ENCODE peak calls at places on chromosomes 7 and 10, in seven cellular contexts. F is NCI-H1105 treated with DMSO at 0.1 percent for 48 hours; V is activated CD8-positive, alpha-beta memory T cell treated with anti-CD3 and anti-CD28 coated beads for 4 hours; X is choroid plexus epithelial cell; R is kidney glomerular epithelial cell; N is M059J; H is GM04504. T is an unnamed sample.

GRCh38 chr7:12929416-12930140 is 242.1 kb downstream of the ARL4A start:
- DNase-seq in N (no peak), H (no peak), X (peak), V (no peak), R (peak), F (no peak), T (peak)

GRCh38 chr10:111076682-111077661 is at the start of gene ADRA2A:
- DNase-seq in H (peak), X (peak), N (peak), R (no peak), F (peak), V (no peak), T (peak)

GRCh38 chr7:12653127-12653917 is 34.1 kb upstream of the ARL4A start:
- DNase-seq in H (no peak), F (peak), N (peak), V (no peak), R (no peak), X (peak), T (no peak)

GRCh38 chr7:108503112-108504026 is 22.6 kb downstream of the PNPLA8 start:
- DNase-seq in X (peak), H (peak), V (no peak), N (peak), F (no peak), R (no peak), T (peak)

GRCh38 chr7:98464558-98464940 is 63.7 kb upstream of the BAIAP2L1 start:
- DNase-seq in N (no peak), H (no peak), R (no peak), V (no peak), F (no peak), X (no peak), T (no peak)

GRCh38 chr10:124677871-124678565 is 66.2 kb downstream of the FAM53B start:
- DNase-seq in R (no peak), F (no peak), H (peak), X (no peak), N (no peak), V (no peak), T (no peak)

GRCh38 chr7:83457022-83457892 is 191.7 kb downstream of the SEMA3E start:
- DNase-seq in X (peak), F (no peak), V (no peak), H (no peak), N (no peak), R (no peak), T (no peak)

GRCh38 chr7:151327659-151328058 is 14.0 kb upstream of the NUB1 start:
- DNase-seq in R (peak), F (no peak), V (no peak), N (peak), H (no peak), X (peak), T (peak)

GRCh38 chr10:43574035-43574892 is at the start of gene ZNF239:
- DNase-seq in X (peak), F (no peak), H (peak), V (peak), R (peak), N (peak), T (peak)

GRCh38 chr7:38975944-38976392 is 1.7 kb upstream of the POU6F2 start:
- DNase-seq in X (no peak), R (no peak), V (no peak), F (no peak), H (no peak), N (no peak), T (no peak)

GRCh38 chr10:84353052-84353803 is 24.8 kb downstream of the CCSER2 start:
- DNase-seq in X (no peak), N (no peak), R (no peak), V (no peak), F (no peak), H (no peak), T (no peak)

GRCh38 chr7:98119257-98119918 is 12.7 kb downstream of the LMTK2 start:
- DNase-seq in F (no peak), N (peak), H (peak), X (peak), V (no peak), R (peak), T (peak)

GRCh38 chr7:140810830-140811556 is 113.7 kb downstream of the BRAF start:
- DNase-seq in F (peak), R (peak), V (peak), X (peak), H (peak), N (peak), T (peak)

GRCh38 chr7:130912086-130912909 is 178.3 kb upstream of the KLF14 start:
- DNase-seq in X (peak), N (peak), V (no peak), F (no peak), R (peak), H (no peak), T (peak)

GRCh38 chr7:105675873-105676484 is 94.7 kb upstream of the EFCAB10 start:
- DNase-seq in R (no peak), F (peak), X (no peak), N (no peak), H (no peak), V (peak), T (no peak)

GRCh38 chr10:18261660-18262292 is 121.6 kb downstream of the CACNB2 start:
- DNase-seq in H (no peak), R (no peak), V (no peak), N (no peak), X (no peak), F (no peak), T (no peak)

GRCh38 chr7:140876519-140877248 is 48.0 kb downstream of the BRAF start:
- DNase-seq in V (no peak), R (peak), F (no peak), N (peak), H (peak), X (peak), T (peak)

GRCh38 chr7:54796150-54796549 is 37.1 kb upstream of the SEC61G start:
- DNase-seq in R (no peak), N (no peak), F (peak), X (no peak), H (no peak), V (no peak), T (no peak)

GRCh38 chr7:80859272-80859970 is 59.4 kb downstream of the SEMA3C start:
- DNase-seq in V (no peak), F (no peak), N (peak), X (peak), H (peak), R (no peak), T (peak)

GRCh38 chr10:75115137-75115536 is 3.7 kb downstream of the SAMD8 start:
- DNase-seq in X (peak), H (no peak), N (peak), R (no peak), F (no peak), V (no peak), T (no peak)

GRCh38 chr10:131141207-131141606 is 170.3 kb downstream of the TCERG1L start:
- DNase-seq in X (no peak), H (no peak), V (no peak), F (no peak), N (no peak), R (no peak), T (no peak)

GRCh38 chr7:145490356-145490755 is 626.2 kb upstream of the CNTNAP2 start:
- DNase-seq in V (no peak), R (no peak), X (no peak), F (no peak), H (no peak), N (no peak), T (no peak)

GRCh38 chr7:45985902-45986301 is 64.8 kb upstream of the IGFBP3 start:
- DNase-seq in H (peak), R (peak), F (no peak), X (peak), N (peak), V (no peak), T (peak)

GRCh38 chr7:44387427-44387826 is 62.0 kb upstream of the CAMK2B start:
- DNase-seq in R (no peak), H (no peak), N (no peak), F (no peak), X (no peak), V (no peak), T (no peak)

GRCh38 chr7:30201921-30202320 is 67.1 kb downstream of the MTURN start:
- DNase-seq in R (no peak), F (no peak), N (no peak), X (no peak), H (no peak), V (no peak), T (no peak)

GRCh38 chr10:533186-533585 is 156.3 kb downstream of the DIP2C start:
- DNase-seq in H (no peak), N (no peak), F (no peak), R (no peak), X (no peak), V (no peak), T (no peak)

GRCh38 chr7:25305831-25306230 is 77.5 kb upstream of the NPVF start:
- DNase-seq in H (no peak), X (no peak), R (no peak), F (no peak), N (no peak), V (no peak), T (no peak)

GRCh38 chr7:119472398-119473038 is 800.5 kb upstream of the KCND2 start:
- DNase-seq in R (no peak), N (no peak), F (peak), V (no peak), H (no peak), X (no peak), T (no peak)

GRCh38 chr7:39269034-39269433 is 291.3 kb downstream of the POU6F2 start:
- DNase-seq in H (no peak), X (no peak), R (no peak), N (no peak), F (no peak), V (no peak), T (no peak)